ENCODE peak calls at places on chromosomes 3 and 15, in seven cellular contexts. One of them, this sample, is unnamed.

GRCh38 chr3:122409392-122409791 is 6.5 kb downstream of the WDR5B start:
- DNase-seq in astrocyte of the spinal cord: no peak
- DNase-seq in mesendoderm: no peak
- DNase-seq in left ventricle myocardium superior: no peak
- DNase-seq in ACHN: no peak
- DNase-seq in cardiac fibroblast: no peak
- DNase-seq in D721Med: no peak
- DNase-seq in this sample: no peak

GRCh38 chr3:100932491-100932890 is 60.7 kb downstream of the ABI3BP start:
- DNase-seq in astrocyte of the spinal cord: no peak
- DNase-seq in mesendoderm: no peak
- DNase-seq in left ventricle myocardium superior: no peak
- DNase-seq in ACHN: no peak
- DNase-seq in cardiac fibroblast: no peak
- DNase-seq in D721Med: no peak
- DNase-seq in this sample: no peak

GRCh38 chr3:57889807-57890206 is 118.4 kb upstream of the FLNB start:
- DNase-seq in astrocyte of the spinal cord: no peak
- DNase-seq in mesendoderm: no peak
- DNase-seq in left ventricle myocardium superior: no peak
- DNase-seq in ACHN: no peak
- DNase-seq in cardiac fibroblast: peak; percentile 35
- DNase-seq in D721Med: no peak
- DNase-seq in this sample: no peak

GRCh38 chr15:96338772-96339661 is 8.5 kb downstream of the NR2F2 start:
- DNase-seq in astrocyte of the spinal cord: peak; percentile 64
- DNase-seq in mesendoderm: peak; percentile 1
- DNase-seq in left ventricle myocardium superior: no peak
- DNase-seq in ACHN: peak; percentile 12
- DNase-seq in cardiac fibroblast: peak; percentile 50
- DNase-seq in D721Med: no peak
- DNase-seq in this sample: no peak

GRCh38 chr3:38117163-38117716 is 19.7 kb downstream of the ACAA1 start:
- DNase-seq in astrocyte of the spinal cord: no peak
- DNase-seq in mesendoderm: no peak
- DNase-seq in left ventricle myocardium superior: peak; percentile 64
- DNase-seq in ACHN: peak; percentile 45
- DNase-seq in cardiac fibroblast: no peak
- DNase-seq in D721Med: no peak
- DNase-seq in this sample: peak; percentile 53

GRCh38 chr3:23548706-23549105 is 257.0 kb upstream of the UBE2E1 start:
- DNase-seq in astrocyte of the spinal cord: no peak
- DNase-seq in mesendoderm: no peak
- DNase-seq in left ventricle myocardium superior: no peak
- DNase-seq in ACHN: no peak
- DNase-seq in cardiac fibroblast: peak; percentile 9
- DNase-seq in D721Med: no peak
- DNase-seq in this sample: no peak

GRCh38 chr15:74682954-74683353 is 12.9 kb downstream of the EDC3 start:
- DNase-seq in astrocyte of the spinal cord: no peak
- DNase-seq in mesendoderm: no peak
- DNase-seq in left ventricle myocardium superior: no peak
- DNase-seq in ACHN: no peak
- DNase-seq in cardiac fibroblast: no peak
- DNase-seq in D721Med: no peak
- DNase-seq in this sample: no peak

GRCh38 chr3:100468676-100469075 is 23.7 kb upstream of the TMEM45A start:
- DNase-seq in astrocyte of the spinal cord: no peak
- DNase-seq in mesendoderm: no peak
- DNase-seq in left ventricle myocardium superior: no peak
- DNase-seq in ACHN: no peak
- DNase-seq in cardiac fibroblast: no peak
- DNase-seq in D721Med: no peak
- DNase-seq in this sample: no peak

GRCh38 chr3:69236808-69237707 is 114.7 kb upstream of the LMOD3 start:
- DNase-seq in astrocyte of the spinal cord: no peak
- DNase-seq in mesendoderm: peak; percentile 51
- DNase-seq in left ventricle myocardium superior: peak; percentile 43
- DNase-seq in ACHN: peak; percentile 31
- DNase-seq in cardiac fibroblast: no peak
- DNase-seq in D721Med: no peak
- DNase-seq in this sample: no peak

GRCh38 chr3:183485585-183485984 is 57.2 kb upstream of the MCF2L2 start:
- DNase-seq in astrocyte of the spinal cord: no peak
- DNase-seq in mesendoderm: no peak
- DNase-seq in left ventricle myocardium superior: no peak
- DNase-seq in ACHN: no peak
- DNase-seq in cardiac fibroblast: no peak
- DNase-seq in D721Med: no peak
- DNase-seq in this sample: no peak

GRCh38 chr15:70195808-70196304 is 98.1 kb upstream of the TLE3 start:
- DNase-seq in astrocyte of the spinal cord: peak; percentile 92
- DNase-seq in mesendoderm: no peak
- DNase-seq in left ventricle myocardium superior: peak; percentile 88
- DNase-seq in ACHN: peak; percentile 2
- DNase-seq in cardiac fibroblast: peak; percentile 94
- DNase-seq in D721Med: no peak
- DNase-seq in this sample: peak; percentile 80

GRCh38 chr3:139117883-139118760 is 73.4 kb upstream of the PRR23C start:
- DNase-seq in astrocyte of the spinal cord: no peak
- DNase-seq in mesendoderm: no peak
- DNase-seq in left ventricle myocardium superior: no peak
- DNase-seq in ACHN: no peak
- DNase-seq in cardiac fibroblast: no peak
- DNase-seq in D721Med: no peak
- DNase-seq in this sample: no peak

GRCh38 chr3:35800960-35801459 is 161.7 kb downstream of the ARPP21 start:
- DNase-seq in astrocyte of the spinal cord: no peak
- DNase-seq in mesendoderm: no peak
- DNase-seq in left ventricle myocardium superior: no peak
- DNase-seq in ACHN: no peak
- DNase-seq in cardiac fibroblast: no peak
- DNase-seq in D721Med: no peak
- DNase-seq in this sample: no peak

GRCh38 chr15:101528917-101529299 is 39.4 kb upstream of the PCSK6 start:
- DNase-seq in astrocyte of the spinal cord: no peak
- DNase-seq in mesendoderm: no peak
- DNase-seq in left ventricle myocardium superior: no peak
- DNase-seq in ACHN: no peak
- DNase-seq in cardiac fibroblast: no peak
- DNase-seq in D721Med: no peak
- DNase-seq in this sample: no peak

GRCh38 chr3:62818347-62818746 is 56.9 kb downstream of the CADPS start:
- DNase-seq in astrocyte of the spinal cord: no peak
- DNase-seq in mesendoderm: no peak
- DNase-seq in left ventricle myocardium superior: no peak
- DNase-seq in ACHN: no peak
- DNase-seq in cardiac fibroblast: no peak
- DNase-seq in D721Med: no peak
- DNase-seq in this sample: no peak

GRCh38 chr15:37031198-37031597 is 69.2 kb downstream of the MEIS2 start:
- DNase-seq in astrocyte of the spinal cord: peak; percentile 61
- DNase-seq in mesendoderm: no peak
- DNase-seq in left ventricle myocardium superior: no peak
- DNase-seq in ACHN: no peak
- DNase-seq in cardiac fibroblast: peak; percentile 84
- DNase-seq in D721Med: no peak
- DNase-seq in this sample: no peak

GRCh38 chr3:43506644-43507043 is 115.2 kb downstream of the ANO10 start:
- DNase-seq in astrocyte of the spinal cord: no peak
- DNase-seq in mesendoderm: no peak
- DNase-seq in left ventricle myocardium superior: no peak
- DNase-seq in ACHN: no peak
- DNase-seq in cardiac fibroblast: no peak
- DNase-seq in D721Med: no peak
- DNase-seq in this sample: no peak

GRCh38 chr15:77907824-77908751 is 169.4 kb downstream of the TBC1D2B start:
- DNase-seq in astrocyte of the spinal cord: peak; percentile 50
- DNase-seq in mesendoderm: peak; percentile 14
- DNase-seq in left ventricle myocardium superior: peak; percentile 6
- DNase-seq in ACHN: peak; percentile 40
- DNase-seq in cardiac fibroblast: peak; percentile 62
- DNase-seq in D721Med: no peak
- DNase-seq in this sample: no peak

GRCh38 chr3:161371441-161372320 is at the start of gene SPTSSB:
- DNase-seq in astrocyte of the spinal cord: peak; percentile 16
- DNase-seq in mesendoderm: peak; percentile 92
- DNase-seq in left ventricle myocardium superior: peak; percentile 46
- DNase-seq in ACHN: peak; percentile 4
- DNase-seq in cardiac fibroblast: peak; percentile 13
- DNase-seq in D721Med: peak; percentile 28
- DNase-seq in this sample: peak; percentile 19

GRCh38 chr3:146100180-146100579 is 60.8 kb downstream of the PLOD2 start:
- DNase-seq in astrocyte of the spinal cord: no peak
- DNase-seq in mesendoderm: no peak
- DNase-seq in left ventricle myocardium superior: no peak
- DNase-seq in ACHN: no peak
- DNase-seq in cardiac fibroblast: no peak
- DNase-seq in D721Med: no peak
- DNase-seq in this sample: no peak

GRCh38 chr3:170679190-170679589 is 93.3 kb upstream of the SLC7A14 start:
- DNase-seq in astrocyte of the spinal cord: no peak
- DNase-seq in mesendoderm: no peak
- DNase-seq in left ventricle myocardium superior: no peak
- DNase-seq in ACHN: no peak
- DNase-seq in cardiac fibroblast: no peak
- DNase-seq in D721Med: no peak
- DNase-seq in this sample: no peak